ENCODE peak calls at places on chromosomes 13 and 19, in four cellular contexts. P, Y, V and I are unnamed samples.

GRCh38 chr13:27355894-27356293 is 68.5 kb upstream of the GTF3A start:
- DNase-seq in P (no peak), V (no peak), Y (no peak), I (no peak)

GRCh38 chr13:94798738-94799137 is 86.4 kb upstream of the SOX21 start:
- DNase-seq in V (no peak), P (no peak), Y (no peak), I (no peak)

GRCh38 chr19:56261145-56261544 is 11.4 kb upstream of the EDDM13 start:
- DNase-seq in P (no peak), V (no peak), Y (no peak), I (no peak)

GRCh38 chr19:55670280-55671053 is 4.6 kb upstream of the EPN1 start:
- DNase-seq in V (no peak), Y (no peak), P (no peak), I (no peak)

GRCh38 chr13:88303605-88304004 is 632.4 kb downstream of the SLITRK5 start:
- DNase-seq in P (no peak), Y (no peak), V (no peak), I (no peak)

GRCh38 chr19:16327911-16328823 is 3.5 kb downstream of the KLF2 start:
- DNase-seq in P (no peak), Y (no peak), V (peak; percentile 96), I (no peak)

GRCh38 chr13:72290962-72291681 is 424.1 kb upstream of the DACH1 start:
- DNase-seq in Y (no peak), P (no peak), V (peak; percentile 30), I (no peak)

GRCh38 chr13:31160857-31161582 is 684 bp downstream of the HSPH1 start:
- DNase-seq in Y (peak; percentile 48), V (peak; percentile 70), P (no peak), I (peak; percentile 38)

GRCh38 chr19:42412223-42412622 is 15.0 kb downstream of the LIPE start:
- DNase-seq in Y (no peak), P (no peak), V (no peak), I (no peak)

GRCh38 chr13:23620613-23621315 is 50.6 kb downstream of the TNFRSF19 start:
- DNase-seq in P (no peak), Y (no peak), V (no peak), I (no peak)

GRCh38 chr13:112645327-112645914 is 44.4 kb upstream of the ATP11A start:
- DNase-seq in V (no peak), Y (no peak), P (no peak), I (no peak)

GRCh38 chr13:23392313-23392712 is 41.2 kb downstream of the SACS start:
- DNase-seq in P (no peak), V (no peak), Y (no peak), I (no peak)

GRCh38 chr13:113731192-113732175 is 27.5 kb upstream of the TMEM255B start:
- DNase-seq in V (no peak), P (no peak), Y (no peak), I (no peak)